ENCODE peak calls at places on chromosome 22, in seven cellular contexts. R is GM23338; V is AG04450; K is coronary artery; M is lung; D is tibial nerve; S is CD4-positive, alpha-beta T cell. I is an unnamed sample.

GRCh38 chr22:38611559-38611958 is 41.6 kb upstream of the DMC1 start:
- DNase-seq in R (no peak), V (no peak), K (no peak), M (no peak), D (no peak), S (no peak), I (no peak)

GRCh38 chr22:38792833-38793232 is 1.1 kb downstream of the DNAL4 start:
- DNase-seq in R (no peak), V (no peak), K (no peak), M (no peak), D (no peak), S (no peak), I (no peak)

GRCh38 chr22:46195487-46196165 is 45.3 kb downstream of the PPARA start:
- DNase-seq in R (no peak), V (peak), K (no peak), M (no peak), D (no peak), S (no peak), I (no peak)

GRCh38 chr22:29747832-29748231 is 19.0 kb downstream of the ZMAT5 start:
- DNase-seq in R (no peak), V (no peak), K (no peak), M (no peak), D (no peak), S (no peak), I (no peak)

GRCh38 chr22:36027960-36028645 is 521 bp downstream of the RBFOX2 start:
- DNase-seq in R (peak), V (no peak), K (peak), M (peak), D (peak), S (no peak), I (peak)

GRCh38 chr22:37198290-37199102 is 10.4 kb upstream of the C1QTNF6 start:
- DNase-seq in R (peak), V (no peak), K (no peak), M (peak), D (peak), S (peak), I (peak)

GRCh38 chr22:40329466-40329865 is 16.8 kb upstream of the ADSL start:
- DNase-seq in R (no peak), V (no peak), K (no peak), M (no peak), D (no peak), S (no peak), I (no peak)

GRCh38 chr22:47154621-47155081 is 392.2 kb downstream of the TBC1D22A start:
- DNase-seq in R (no peak), V (peak), K (peak), M (no peak), D (peak), S (no peak), I (no peak)

GRCh38 chr22:20520093-20520511 is 12.7 kb downstream of the MED15 start:
- DNase-seq in R (no peak), V (no peak), K (no peak), M (no peak), D (no peak), S (no peak), I (no peak)

GRCh38 chr22:41478891-41479521 is 10.1 kb downstream of the ACO2 start:
- DNase-seq in R (no peak), V (no peak), K (no peak), M (peak), D (peak), S (no peak), I (no peak)

GRCh38 chr22:41446057-41446501 is 522 bp downstream of the TOB2 start:
- DNase-seq in R (peak), V (no peak), K (no peak), M (peak), D (no peak), S (no peak), I (no peak)

GRCh38 chr22:39308614-39309363 is 10.6 kb downstream of the RPL3 start:
- DNase-seq in R (peak), V (peak), K (peak), M (peak), D (peak), S (no peak), I (no peak)

GRCh38 chr22:44217346-44217745 is 36.6 kb downstream of the PARVG start:
- DNase-seq in R (no peak), V (no peak), K (no peak), M (peak), D (no peak), S (no peak), I (no peak)

GRCh38 chr22:26416670-26417270 is 12.3 kb upstream of the ASPHD2 start:
- DNase-seq in R (peak), V (peak), K (no peak), M (no peak), D (peak), S (no peak), I (no peak)

GRCh38 chr22:16838073-16838472 is 12.9 kb upstream of the XKR3 start:
- DNase-seq in R (no peak), V (no peak), K (no peak), M (no peak), D (no peak), S (no peak), I (no peak)

GRCh38 chr22:46052801-46053562 is 76.0 kb upstream of the WNT7B start:
- DNase-seq in R (no peak), V (no peak), K (peak), M (peak), D (no peak), S (peak), I (no peak)

GRCh38 chr22:40634119-40634903 is 2.2 kb downstream of the MRTFA start:
- DNase-seq in R (no peak), V (no peak), K (no peak), M (no peak), D (no peak), S (no peak), I (no peak)

GRCh38 chr22:45314054-45314721 is 4.5 kb downstream of the FAM118A start:
- DNase-seq in R (no peak), V (no peak), K (no peak), M (no peak), D (no peak), S (no peak), I (no peak)

GRCh38 chr22:47090591-47091240 is 328.3 kb downstream of the TBC1D22A start:
- DNase-seq in R (peak), V (peak), K (no peak), M (no peak), D (no peak), S (no peak), I (no peak)

GRCh38 chr22:29967461-29967860 is 84.5 kb downstream of the MTMR3 start:
- DNase-seq in R (no peak), V (no peak), K (no peak), M (no peak), D (no peak), S (no peak), I (no peak)

GRCh38 chr22:35705141-35705540 is 12.5 kb upstream of the APOL5 start:
- DNase-seq in R (no peak), V (peak), K (no peak), M (no peak), D (no peak), S (no peak), I (no peak)

GRCh38 chr22:31895317-31896133 is 48.8 kb upstream of the YWHAH start:
- DNase-seq in R (no peak), V (no peak), K (no peak), M (no peak), D (no peak), S (no peak), I (no peak)

GRCh38 chr22:38196791-38197429 is 4.9 kb upstream of the MAFF start:
- DNase-seq in R (peak), V (no peak), K (no peak), M (no peak), D (no peak), S (no peak), I (no peak)

GRCh38 chr22:27895600-27895999 is 23.5 kb downstream of the PITPNB start:
- DNase-seq in R (no peak), V (no peak), K (no peak), M (no peak), D (no peak), S (no peak), I (no peak)

GRCh38 chr22:41022470-41023298 is 69.7 kb upstream of the EP300 start:
- DNase-seq in R (peak), V (peak), K (peak), M (peak), D (peak), S (peak), I (peak)

GRCh38 chr22:46537221-46537945 is at the start of gene CELSR1:
- DNase-seq in R (peak), V (no peak), K (no peak), M (peak), D (no peak), S (no peak), I (peak)

GRCh38 chr22:36486619-36487384 is 5.4 kb upstream of the TXN2 start:
- DNase-seq in R (peak), V (no peak), K (no peak), M (peak), D (peak), S (peak), I (peak)

GRCh38 chr22:35140879-35141745 is 75.2 kb downstream of the ISX start:
- DNase-seq in R (peak), V (no peak), K (no peak), M (no peak), D (no peak), S (no peak), I (no peak)

GRCh38 chr22:36055376-36056310 is 27.0 kb upstream of the RBFOX2 start:
- DNase-seq in R (no peak), V (no peak), K (no peak), M (no peak), D (no peak), S (no peak), I (no peak)

GRCh38 chr22:30424471-30425326 is 869 bp upstream of the MTFP1 start:
- DNase-seq in R (peak), V (no peak), K (no peak), M (no peak), D (peak), S (no peak), I (peak)

GRCh38 chr22:38081941-38082828 is 1.8 kb downstream of the SLC16A8 start:
- DNase-seq in R (peak), V (no peak), K (no peak), M (no peak), D (no peak), S (no peak), I (no peak)

GRCh38 chr22:41217553-41218157 is 12.5 kb downstream of the L3MBTL2 start:
- DNase-seq in R (peak), V (peak), K (no peak), M (peak), D (peak), S (no peak), I (peak)

GRCh38 chr22:39301926-39302325 is 17.5 kb downstream of the RPL3 start:
- DNase-seq in R (no peak), V (no peak), K (no peak), M (no peak), D (no peak), S (no peak), I (no peak)

GRCh38 chr22:30640361-30640760 is 4.8 kb downstream of the SLC35E4 start:
- DNase-seq in R (no peak), V (no peak), K (no peak), M (no peak), D (no peak), S (no peak), I (no peak)

GRCh38 chr22:46129390-46130041 is 20.8 kb upstream of the PPARA start:
- DNase-seq in R (no peak), V (no peak), K (no peak), M (no peak), D (no peak), S (no peak), I (no peak)

GRCh38 chr22:39214383-39215069 is 30.3 kb downstream of the PDGFB start:
- DNase-seq in R (peak), V (no peak), K (peak), M (no peak), D (no peak), S (no peak), I (no peak)

GRCh38 chr22:26642465-26643367 is 14.7 kb upstream of the MIAT start:
- DNase-seq in R (peak), V (no peak), K (no peak), M (no peak), D (no peak), S (peak), I (no peak)

GRCh38 chr22:43053176-43053575 is 36.0 kb downstream of the TTLL1 start:
- DNase-seq in R (peak), V (no peak), K (no peak), M (no peak), D (no peak), S (no peak), I (peak)
- TF ChIP-seq CTCF in R (peak), V (peak), K (no peak), M (no peak), D (no peak), S (no peak), I (peak)

GRCh38 chr22:19203839-19204238 is 25.3 kb upstream of the SLC25A1 start:
- DNase-seq in R (no peak), V (no peak), K (no peak), M (no peak), D (no peak), S (no peak), I (no peak)
- TF ChIP-seq CTCF in R (no peak), V (no peak), K (no peak), M (no peak), D (no peak), S (no peak), I (no peak)

GRCh38 chr22:18078329-18079041 is 695 bp downstream of the PEX26 start:
- DNase-seq in R (peak), V (no peak), K (no peak), M (no peak), D (no peak), S (peak), I (no peak)
- TF ChIP-seq CTCF in R (no peak), V (peak), K (no peak), M (no peak), D (no peak), S (no peak), I (peak)

DNA sequence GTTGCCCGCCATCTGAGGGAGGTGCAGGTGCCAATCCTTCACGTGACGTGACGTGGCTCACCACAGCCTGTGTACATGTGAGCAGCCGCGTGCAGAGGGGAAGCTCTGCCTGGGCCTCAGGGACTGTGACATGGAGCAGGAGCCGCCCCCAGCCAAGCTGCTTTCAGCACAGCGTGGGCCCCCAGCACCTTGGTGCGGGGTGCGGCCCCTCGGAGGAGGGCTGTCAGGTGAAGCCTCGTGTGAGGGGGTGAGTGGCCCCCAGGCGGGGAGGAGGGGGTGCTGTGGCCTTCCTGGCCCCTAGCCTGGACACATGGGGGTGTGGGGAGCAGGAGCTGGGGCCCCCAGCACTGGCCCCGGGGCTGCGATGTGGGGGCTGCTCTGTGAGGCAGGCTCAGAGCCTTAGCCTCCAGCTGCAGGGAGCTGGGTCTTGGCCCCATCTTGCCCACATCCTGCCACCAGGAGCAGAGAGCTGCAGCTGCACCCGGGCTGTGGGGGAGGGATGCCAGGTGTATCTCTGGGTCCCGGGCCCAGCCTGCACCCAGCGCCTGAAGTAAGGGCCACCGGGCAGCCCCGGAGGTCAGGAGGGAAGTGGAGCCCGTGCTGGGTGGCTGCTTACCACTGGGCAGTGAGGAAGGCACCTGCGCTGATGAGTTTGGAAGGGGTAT is at the start of gene ADORA2A:
- DNase-seq in R (peak), V (no peak), K (no peak), M (no peak), D (no peak), S (peak), I (no peak)
- TF ChIP-seq CTCF in R (no peak), V (no peak), K (no peak), M (no peak), D (no peak), S (no peak), I (no peak)

GRCh38 chr22:21652547-21653545 is 10.7 kb downstream of the SDF2L1 start:
- DNase-seq in R (peak), V (no peak), K (no peak), M (no peak), D (no peak), S (no peak), I (peak)
- TF ChIP-seq CTCF in R (peak), V (no peak), K (no peak), M (no peak), D (no peak), S (no peak), I (no peak)

GRCh38 chr22:48881326-48881980 is 946.2 kb downstream of the BRD1 start:
- DNase-seq in R (no peak), V (no peak), K (no peak), M (no peak), D (no peak), S (peak), I (no peak)
- TF ChIP-seq CTCF in R (no peak), V (no peak), K (no peak), M (no peak), D (no peak), S (no peak), I (no peak)

GRCh38 chr22:23272834-23273233 is 92.5 kb downstream of the BCR start:
- DNase-seq in R (no peak), V (no peak), K (no peak), M (no peak), D (no peak), S (no peak), I (no peak)
- TF ChIP-seq CTCF in R (no peak), V (no peak), K (no peak), M (no peak), D (no peak), S (no peak), I (no peak)

I was measured in neural crest cell.